ENCODE peak calls at places on chromosomes 3 and 15, in five cellular contexts. Q is heart right ventricle, B is mucosa of descending colon, G is A549, X is OCI-LY7. E is an unnamed sample.

GRCh38 chr15:90851945-90852344 is 16.4 kb upstream of the FURIN start:
- DNase-seq in Q (no peak), B (no peak), G (no peak), X (peak), E (no peak)

GRCh38 chr3:154843647-154844046 is 236.5 kb upstream of the MME start:
- DNase-seq in Q (no peak), B (no peak), G (no peak), X (no peak), E (no peak)

GRCh38 chr15:64911317-64912186 is at the start of gene ANKDD1A:
- DNase-seq in Q (peak), B (peak), G (peak), X (peak), E (peak)

GRCh38 chr3:150666167-150666566 is 37.6 kb downstream of the ERICH6 start:
- DNase-seq in Q (no peak), B (no peak), G (no peak), X (no peak), E (no peak)

GRCh38 chr3:159775372-159775961 is 213.2 kb upstream of the IL12A start:
- DNase-seq in Q (peak), B (peak), G (no peak), X (no peak), E (no peak)

GRCh38 chr15:73954188-73955145 is 28.2 kb downstream of the LOXL1 start:
- DNase-seq in Q (no peak), B (no peak), G (no peak), X (no peak), E (no peak)

GRCh38 chr3:113498221-113499005 is 16.5 kb downstream of the SPICE1 start:
- DNase-seq in Q (no peak), B (no peak), G (peak), X (no peak), E (no peak)

GRCh38 chr3:47512416-47513124 is 942 bp downstream of the ELP6 start:
- DNase-seq in Q (peak), B (peak), G (no peak), X (peak), E (no peak)

GRCh38 chr15:92884813-92885461 is 15.2 kb upstream of the CHD2 start:
- DNase-seq in Q (no peak), B (no peak), G (peak), X (peak), E (no peak)

GRCh38 chr3:73225161-73225861 is 163.9 kb downstream of the EBLN2 start:
- DNase-seq in Q (no peak), B (no peak), G (no peak), X (no peak), E (no peak)

GRCh38 chr3:124878561-124879394 is 8.4 kb downstream of the ITGB5 start:
- DNase-seq in Q (no peak), B (no peak), G (peak), X (no peak), E (no peak)

GRCh38 chr3:17179381-17180205 is 294.8 kb downstream of the PLCL2 start:
- DNase-seq in Q (no peak), B (no peak), G (no peak), X (peak), E (peak)

GRCh38 chr3:41362638-41363559 is 163.6 kb downstream of the CTNNB1 start:
- DNase-seq in Q (no peak), B (no peak), G (no peak), X (no peak), E (no peak)

GRCh38 chr3:143482106-143483088 is 362.8 kb downstream of the CHST2 start:
- DNase-seq in Q (no peak), B (no peak), G (no peak), X (no peak), E (no peak)

GRCh38 chr3:137612293-137612692 is 151.8 kb upstream of the SOX14 start:
- DNase-seq in Q (no peak), B (no peak), G (no peak), X (no peak), E (no peak)

GRCh38 chr3:127803619-127804018 is 18.7 kb downstream of the MGLL start:
- DNase-seq in Q (no peak), B (no peak), G (peak), X (no peak), E (no peak)

GRCh38 chr3:196641278-196642058 is 2.0 kb downstream of the NRROS start:
- DNase-seq in Q (no peak), B (no peak), G (no peak), X (no peak), E (no peak)

GRCh38 chr15:87267798-87268197 is 988.7 kb downstream of the NTRK3 start:
- DNase-seq in Q (no peak), B (no peak), G (no peak), X (no peak), E (no peak)

GRCh38 chr3:95037097-95037496 is 974.2 kb downstream of the NSUN3 start:
- DNase-seq in Q (no peak), B (no peak), G (no peak), X (no peak), E (no peak)

GRCh38 chr3:43389388-43390254 is 103.3 kb downstream of the SNRK start:
- DNase-seq in Q (no peak), B (no peak), G (no peak), X (peak), E (no peak)

GRCh38 chr3:72907131-72907697 is 19.4 kb downstream of the GXYLT2 start:
- DNase-seq in Q (no peak), B (no peak), G (no peak), X (no peak), E (no peak)

GRCh38 chr3:196339493-196340254 is 1.5 kb upstream of the TM4SF19 start:
- DNase-seq in Q (no peak), B (no peak), G (peak), X (no peak), E (no peak)

GRCh38 chr15:65986416-65986815 is 117.1 kb downstream of the RAB11A start:
- DNase-seq in Q (no peak), B (no peak), G (no peak), X (no peak), E (no peak)

GRCh38 chr3:22377421-22377820 is 626.4 kb upstream of the ZNF385D start:
- DNase-seq in Q (no peak), B (no peak), G (no peak), X (no peak), E (no peak)

GRCh38 chr3:157527471-157527881 is 24.3 kb upstream of the VEPH1 start:
- DNase-seq in Q (no peak), B (no peak), G (no peak), X (no peak), E (no peak)

GRCh38 chr3:9168230-9168629 is 81.2 kb downstream of the SRGAP3 start:
- DNase-seq in Q (no peak), B (no peak), G (no peak), X (peak), E (peak)

GRCh38 chr3:81962396-81962795 is 201.0 kb upstream of the GBE1 start:
- DNase-seq in Q (no peak), B (no peak), G (no peak), X (no peak), E (no peak)

GRCh38 chr3:17602126-17602525 is 140.3 kb downstream of the TBC1D5 start:
- DNase-seq in Q (no peak), B (no peak), G (peak), X (no peak), E (no peak)

GRCh38 chr3:54906763-54907162 is 21.1 kb downstream of the LRTM1 start:
- DNase-seq in Q (no peak), B (no peak), G (no peak), X (no peak), E (no peak)

GRCh38 chr3:171508676-171509075 is 48.5 kb upstream of the TNIK start:
- DNase-seq in Q (no peak), B (no peak), G (no peak), X (no peak), E (no peak)

GRCh38 chr3:155548194-155548593 is 196.7 kb downstream of the PLCH1 start:
- DNase-seq in Q (no peak), B (no peak), G (peak), X (no peak), E (no peak)

GRCh38 chr3:141353652-141354495 is 14.4 kb upstream of the ZBTB38 start:
- DNase-seq in Q (no peak), B (no peak), G (no peak), X (no peak), E (no peak)

GRCh38 chr3:37174532-37175126 is at the start of gene LRRFIP2:
- DNase-seq in Q (no peak), B (no peak), G (no peak), X (no peak), E (peak)

GRCh38 chr3:99713440-99713839 is 75.0 kb downstream of the COL8A1 start:
- DNase-seq in Q (no peak), B (no peak), G (no peak), X (no peak), E (no peak)

GRCh38 chr3:111592143-111592542 is 3.0 kb downstream of the ZBED2 start:
- DNase-seq in Q (no peak), B (no peak), G (no peak), X (no peak), E (no peak)

GRCh38 chr3:17412950-17413530 is 329.4 kb downstream of the TBC1D5 start:
- DNase-seq in Q (no peak), B (no peak), G (peak), X (peak), E (peak)

GRCh38 chr3:150346956-150347863 is 60.9 kb upstream of the TSC22D2 start:
- DNase-seq in Q (no peak), B (no peak), G (no peak), X (no peak), E (no peak)

GRCh38 chr15:42419369-42419768 is 60.1 kb downstream of the CAPN3 start:
- DNase-seq in Q (no peak), B (no peak), G (no peak), X (no peak), E (no peak)

GRCh38 chr3:46372492-46373359 is 2.0 kb downstream of the CCR5 start:
- DNase-seq in Q (no peak), B (no peak), G (no peak), X (peak), E (no peak)
- TF ChIP-seq CTCF in Q (peak), B (no peak), G (peak), X (peak), E (peak)

GRCh38 chr15:99344639-99345038 is 93.4 kb downstream of the LRRC28 start:
- DNase-seq in Q (no peak), B (no peak), G (no peak), X (no peak), E (peak)

GRCh38 chr15:99345242-99345641 is 94.0 kb downstream of the LRRC28 start:
- DNase-seq in Q (no peak), B (no peak), G (no peak), X (no peak), E (no peak)

GRCh38 chr15:99343208-99343607 is 91.9 kb downstream of the LRRC28 start:
- DNase-seq in Q (no peak), B (no peak), G (no peak), X (no peak), E (no peak)

GRCh38 chr15:99345832-99346462 is 94.7 kb downstream of the LRRC28 start:
- DNase-seq in Q (no peak), B (no peak), G (no peak), X (peak), E (no peak)

GRCh38 chr15:99343836-99344551 is 92.7 kb downstream of the LRRC28 start:
- DNase-seq in Q (peak), B (peak), G (peak), X (peak), E (no peak)
- TF ChIP-seq CTCF in Q (peak), B (no peak), G (peak), X (peak), E (no peak)

GRCh38 chr3:64167868-64168267 is 57.4 kb downstream of the PRICKLE2 start:
- DNase-seq in Q (no peak), B (no peak), G (no peak), X (no peak), E (no peak)

GRCh38 chr3:64164309-64164708 is 61.0 kb downstream of the PRICKLE2 start:
- DNase-seq in Q (no peak), B (no peak), G (no peak), X (no peak), E (no peak)

GRCh38 chr3:64167346-64167745 is 57.9 kb downstream of the PRICKLE2 start:
- DNase-seq in Q (no peak), B (no peak), G (no peak), X (no peak), E (no peak)

GRCh38 chr3:64163755-64164148 is 61.5 kb downstream of the PRICKLE2 start:
- DNase-seq in Q (no peak), B (no peak), G (peak), X (no peak), E (peak)

DNA sequence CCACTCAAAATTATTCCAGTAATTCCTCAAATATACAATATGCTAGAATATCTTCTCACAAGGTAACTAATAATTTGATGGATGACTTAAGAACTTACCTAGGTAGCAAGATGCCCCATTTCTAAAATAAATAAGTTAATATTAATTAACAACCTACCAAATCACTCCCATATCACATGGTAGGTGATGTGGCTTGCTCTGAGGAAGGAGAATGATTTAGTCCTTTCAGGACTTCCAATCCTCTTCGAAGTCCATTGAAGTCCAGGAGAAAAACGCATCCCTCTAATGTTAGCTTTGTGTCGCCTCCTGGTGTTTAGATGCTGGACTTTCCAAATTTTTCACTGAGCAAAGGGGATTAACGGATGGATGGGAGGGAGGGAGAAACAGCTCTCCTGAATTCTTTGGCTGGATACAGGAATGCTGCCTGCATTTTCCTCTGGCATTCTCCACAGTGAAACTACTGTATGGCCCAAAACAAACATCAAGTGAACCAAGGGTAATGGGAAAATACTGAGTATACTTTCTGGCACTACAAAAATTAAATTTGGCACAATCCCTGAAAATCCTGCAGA is 58.6 kb downstream of the PRICKLE2 start:
- DNase-seq in Q (no peak), B (no peak), G (peak), X (no peak), E (no peak)
- TF ChIP-seq CTCF in Q (peak), B (no peak), G (peak), X (no peak), E (no peak)

GRCh38 chr3:71859128-71859519 is 74.2 kb upstream of the PROK2 start:
- DNase-seq in Q (no peak), B (no peak), G (peak), X (peak), E (no peak)
- TF ChIP-seq CTCF in Q (peak), B (no peak), G (peak), X (peak), E (peak)

GRCh38 chr15:99105516-99106341 is 849 bp downstream of the SYNM start:
- DNase-seq in Q (peak), B (peak), G (peak), X (peak), E (no peak)
- TF ChIP-seq CTCF in Q (peak), B (no peak), G (peak), X (no peak), E (peak)

DNA sequence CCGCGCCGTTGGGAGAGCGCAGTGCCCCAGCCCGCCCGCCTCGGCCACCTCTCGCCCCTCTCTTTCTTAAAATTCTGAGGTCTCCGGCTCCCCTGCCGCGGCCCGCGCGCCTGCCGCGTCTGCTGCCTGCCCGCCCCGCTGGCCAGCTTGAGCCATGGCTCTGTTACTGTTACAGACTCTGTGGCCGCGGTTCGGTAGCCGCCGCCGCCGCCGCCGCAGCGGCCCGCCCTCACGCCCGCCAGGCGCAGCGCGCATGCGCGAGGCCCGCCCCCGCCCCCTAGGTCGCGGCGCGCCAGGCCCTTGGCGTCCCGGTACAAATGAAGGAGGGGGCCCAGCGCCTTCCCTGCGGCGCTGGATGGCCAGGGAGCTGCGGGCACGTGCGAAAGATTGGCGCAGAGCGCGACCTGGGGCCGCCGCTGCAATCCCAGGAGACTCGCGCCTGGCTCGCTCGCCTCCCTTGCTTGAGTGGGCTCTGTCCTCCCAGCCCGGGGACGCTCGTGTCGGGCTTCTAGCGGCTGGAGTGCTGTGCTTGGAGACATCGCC is at the start of gene ONECUT1:
- DNase-seq in Q (peak), B (peak), G (peak), X (peak), E (peak)
- TF ChIP-seq CTCF in Q (no peak), B (no peak), G (no peak), X (no peak), E (no peak)

GRCh38 chr3:13161021-13161759 is 88.0 kb upstream of the IQSEC1 start:
- DNase-seq in Q (no peak), B (no peak), G (no peak), X (no peak), E (no peak)
- TF ChIP-seq CTCF in Q (no peak), B (no peak), G (no peak), X (peak), E (no peak)

DNA sequence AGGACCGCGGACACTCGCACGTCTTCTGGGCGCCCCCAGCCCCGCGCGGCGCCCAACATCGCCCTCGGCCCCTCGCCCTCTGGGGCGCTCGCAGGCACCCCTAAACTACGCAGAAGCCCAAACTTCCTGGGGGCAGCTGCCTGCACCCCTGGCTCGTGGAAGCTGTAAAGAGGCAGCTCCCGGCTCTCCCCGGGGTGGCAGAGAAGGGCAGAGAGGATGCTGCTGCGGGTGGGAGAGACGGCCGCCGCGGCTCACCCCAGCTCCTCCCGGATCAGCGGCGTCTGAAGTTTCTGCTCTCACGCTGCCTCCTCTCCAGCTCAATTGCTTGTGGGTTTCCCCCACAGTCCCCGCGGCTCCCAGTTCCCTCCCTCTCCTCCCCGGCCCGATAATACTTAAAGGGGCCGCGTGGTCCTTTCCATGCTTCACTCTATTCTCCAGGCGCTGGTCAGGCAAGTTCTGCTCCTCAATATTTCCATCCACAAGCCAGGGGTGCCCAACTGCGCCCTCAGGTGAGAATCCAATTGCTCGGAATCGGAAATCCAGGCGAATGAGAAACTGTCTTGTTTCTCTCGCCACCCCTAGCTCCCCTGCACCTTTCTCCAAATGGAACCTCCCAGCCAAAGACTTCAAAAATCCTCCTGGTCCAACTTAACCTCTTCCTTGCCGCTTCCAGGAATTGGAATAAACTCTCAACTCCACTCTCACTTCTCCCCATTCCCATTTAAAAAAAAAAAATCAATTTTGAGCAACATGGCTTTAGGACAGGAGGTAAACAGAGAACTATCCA is 748.5 kb downstream of the ROBO1 start:
- DNase-seq in Q (peak), B (peak), G (peak), X (no peak), E (peak)
- TF ChIP-seq CTCF in Q (no peak), B (no peak), G (no peak), X (no peak), E (no peak)

GRCh38 chr15:78807359-78807758 is 3.9 kb downstream of the ADAMTS7 start:
- DNase-seq in Q (no peak), B (no peak), G (no peak), X (no peak), E (no peak)

GRCh38 chr15:78810377-78811123 is 714 bp downstream of the ADAMTS7 start:
- DNase-seq in Q (peak), B (peak), G (peak), X (no peak), E (peak)

GRCh38 chr15:78810003-78810376 is 1.3 kb downstream of the ADAMTS7 start:
- DNase-seq in Q (no peak), B (no peak), G (no peak), X (no peak), E (peak)

GRCh38 chr15:78811124-78811824 is at the start of gene ADAMTS7:
- DNase-seq in Q (peak), B (peak), G (peak), X (peak), E (peak)

GRCh38 chr15:78808550-78808949 is 2.7 kb downstream of the ADAMTS7 start:
- DNase-seq in Q (no peak), B (no peak), G (peak), X (peak), E (peak)
- TF ChIP-seq CTCF in Q (peak), B (no peak), G (peak), X (peak), E (peak)